ENCODE peak calls at places on chromosomes 3 and 15, in seven cellular contexts. G is left ventricle myocardium inferior, H is neural crest cell, F is body of pancreas, C is endothelial cell, S is astrocyte of the spinal cord, N is adrenal gland. A is an unnamed sample.

GRCh38 chr3:195895900-195896360 is 12.4 kb downstream of the TNK2 start:
- DNase-seq in G (peak), H (peak), F (peak), C (no peak), S (no peak), N (peak), A (peak)

GRCh38 chr3:34837848-34838741 is 801.2 kb upstream of the ARPP21 start:
- DNase-seq in G (no peak), H (no peak), F (no peak), C (no peak), S (peak), N (no peak), A (no peak)

GRCh38 chr3:25583343-25583742 is 81.4 kb downstream of the TOP2B start:
- DNase-seq in G (no peak), H (no peak), F (no peak), C (no peak), S (no peak), N (no peak), A (peak)

GRCh38 chr3:43770426-43771103 is 79.8 kb downstream of the ABHD5 start:
- DNase-seq in G (peak), H (no peak), F (peak), C (no peak), S (no peak), N (peak), A (peak)

GRCh38 chr3:117226932-117227331 is 517.4 kb downstream of the TUSC7 start:
- DNase-seq in G (no peak), H (no peak), F (no peak), C (no peak), S (no peak), N (no peak), A (no peak)

GRCh38 chr3:98561727-98562521 is 30.1 kb downstream of the GPR15 start:
- DNase-seq in G (no peak), H (no peak), F (no peak), C (no peak), S (peak), N (no peak), A (no peak)

GRCh38 chr3:127064391-127065137 is 81.6 kb downstream of the PLXNA1 start:
- DNase-seq in G (no peak), H (no peak), F (peak), C (no peak), S (peak), N (no peak), A (no peak)

GRCh38 chr3:71579934-71580318 is 3.6 kb downstream of the FOXP1 start:
- DNase-seq in G (no peak), H (no peak), F (peak), C (no peak), S (peak), N (no peak), A (peak)

GRCh38 chr3:160225181-160226025 is at the start of gene C3orf80:
- DNase-seq in G (peak), H (peak), F (peak), C (peak), S (no peak), N (peak), A (peak)

GRCh38 chr3:172675371-172676193 is 35.3 kb downstream of the NCEH1 start:
- DNase-seq in G (no peak), H (no peak), F (no peak), C (peak), S (peak), N (no peak), A (no peak)

GRCh38 chr15:48266029-48266428 is 59.9 kb downstream of the SLC12A1 start:
- DNase-seq in G (no peak), H (no peak), F (no peak), C (no peak), S (peak), N (no peak), A (no peak)

GRCh38 chr3:23915537-23916108 is 1.2 kb downstream of the NKIRAS1 start:
- DNase-seq in G (no peak), H (no peak), F (no peak), C (no peak), S (peak), N (no peak), A (no peak)

GRCh38 chr3:30203301-30203700 is 403.1 kb upstream of the TGFBR2 start:
- DNase-seq in G (no peak), H (no peak), F (no peak), C (no peak), S (peak), N (no peak), A (no peak)

GRCh38 chr3:149266733-149267132 is 45.1 kb upstream of the CP start:
- DNase-seq in G (no peak), H (no peak), F (no peak), C (no peak), S (no peak), N (no peak), A (no peak)

GRCh38 chr15:98799461-98799971 is 151.2 kb downstream of the IGF1R start:
- DNase-seq in G (no peak), H (no peak), F (peak), C (peak), S (peak), N (peak), A (no peak)

GRCh38 chr3:27591321-27591711 is 107.1 kb upstream of the SLC4A7 start:
- DNase-seq in G (no peak), H (no peak), F (no peak), C (no peak), S (no peak), N (no peak), A (no peak)

GRCh38 chr3:10373686-10374261 is 52.9 kb upstream of the SEC13 start:
- DNase-seq in G (no peak), H (no peak), F (no peak), C (no peak), S (peak), N (no peak), A (no peak)

GRCh38 chr15:96312641-96313335 is 17.7 kb upstream of the NR2F2 start:
- DNase-seq in G (no peak), H (no peak), F (no peak), C (no peak), S (no peak), N (no peak), A (no peak)

GRCh38 chr15:32124726-32125125 is 94.4 kb downstream of the CHRNA7 start:
- DNase-seq in G (no peak), H (no peak), F (no peak), C (no peak), S (no peak), N (no peak), A (no peak)

GRCh38 chr15:74316116-74316515 is 51.3 kb downstream of the CYP11A1 start:
- DNase-seq in G (peak), H (no peak), F (no peak), C (no peak), S (no peak), N (no peak), A (no peak)

GRCh38 chr15:51048308-51048707 is 46.4 kb downstream of the TNFAIP8L3 start:
- DNase-seq in G (no peak), H (no peak), F (no peak), C (no peak), S (no peak), N (no peak), A (no peak)

GRCh38 chr3:169245631-169246030 is 417.9 kb downstream of the MECOM start:
- DNase-seq in G (no peak), H (no peak), F (no peak), C (no peak), S (no peak), N (no peak), A (no peak)

GRCh38 chr3:34202975-34203374 is 404.5 kb downstream of the PDCD6IP start:
- DNase-seq in G (no peak), H (no peak), F (no peak), C (no peak), S (no peak), N (no peak), A (no peak)

GRCh38 chr15:26551473-26551872 is 221.4 kb downstream of the GABRB3 start:
- DNase-seq in G (no peak), H (no peak), F (no peak), C (no peak), S (no peak), N (no peak), A (no peak)

DNA sequence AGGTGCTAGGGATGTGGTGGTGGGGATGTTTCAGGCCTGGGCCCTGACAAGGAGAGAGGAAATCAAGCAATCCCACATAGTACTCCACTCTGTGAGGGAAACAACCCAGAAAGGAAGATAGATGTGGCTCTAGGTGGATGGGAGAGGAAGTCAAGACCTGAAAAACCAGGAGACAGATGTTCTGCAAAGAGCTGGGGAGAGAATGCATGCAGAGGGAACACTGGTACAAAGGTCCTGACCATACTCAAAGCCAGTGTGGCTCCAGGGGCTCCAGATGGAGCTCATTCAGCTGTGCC is 15.7 kb upstream of the VILL start:
- DNase-seq in G (no peak), H (no peak), F (no peak), C (no peak), S (no peak), N (no peak), A (no peak)
- TF ChIP-seq CTCF in G (no peak), H (no peak), F (no peak), C (peak), S (no peak), N (no peak), A (no peak)

GRCh38 chr3:65342084-65342683 is 654.4 kb upstream of the ADAMTS9 start:
- DNase-seq in G (peak), H (peak), F (peak), C (peak), S (peak), N (peak), A (no peak)
- TF ChIP-seq CTCF in G (peak), H (peak), F (peak), C (peak), S (peak), N (peak), A (no peak)

DNA sequence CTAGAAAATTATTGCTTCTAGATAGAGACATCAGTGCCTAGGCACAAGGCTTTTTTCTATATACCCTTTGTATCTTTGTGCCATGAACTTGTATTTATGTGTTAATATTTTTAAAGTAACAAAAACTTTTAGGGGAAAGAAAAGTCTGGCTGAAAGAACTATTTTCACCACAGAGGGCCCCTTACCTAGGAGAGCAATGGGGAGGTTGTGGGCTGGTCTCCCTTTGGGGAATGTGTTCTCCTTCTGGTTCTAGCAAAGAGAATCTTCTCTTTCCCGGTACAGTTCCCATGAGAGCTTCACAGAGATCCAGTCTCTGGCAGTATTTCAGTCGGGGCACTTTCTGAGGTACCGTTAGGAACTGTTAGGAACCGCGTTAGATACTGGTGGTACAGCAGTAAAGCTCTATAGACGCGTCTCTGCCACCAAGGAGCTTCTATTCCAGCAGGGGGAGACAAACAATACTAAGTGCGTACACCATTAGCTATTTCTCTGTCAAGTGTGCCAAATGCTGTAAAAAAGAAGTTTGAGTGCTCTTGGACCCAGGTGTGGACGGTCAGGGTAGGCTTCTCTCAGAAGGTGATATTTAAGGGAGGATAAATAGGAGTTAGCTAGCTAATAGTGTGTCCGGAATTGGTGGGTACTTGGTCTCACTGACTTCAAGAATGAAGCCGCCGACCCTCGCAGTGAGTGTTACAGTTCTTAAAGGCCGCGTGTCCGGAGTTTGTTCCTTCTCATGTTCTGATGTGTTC is 4.6 kb upstream of the EPB42 start:
- DNase-seq in G (no peak), H (no peak), F (peak), C (peak), S (peak), N (peak), A (no peak)
- TF ChIP-seq CTCF in G (peak), H (peak), F (peak), C (peak), S (peak), N (peak), A (peak)

DNA sequence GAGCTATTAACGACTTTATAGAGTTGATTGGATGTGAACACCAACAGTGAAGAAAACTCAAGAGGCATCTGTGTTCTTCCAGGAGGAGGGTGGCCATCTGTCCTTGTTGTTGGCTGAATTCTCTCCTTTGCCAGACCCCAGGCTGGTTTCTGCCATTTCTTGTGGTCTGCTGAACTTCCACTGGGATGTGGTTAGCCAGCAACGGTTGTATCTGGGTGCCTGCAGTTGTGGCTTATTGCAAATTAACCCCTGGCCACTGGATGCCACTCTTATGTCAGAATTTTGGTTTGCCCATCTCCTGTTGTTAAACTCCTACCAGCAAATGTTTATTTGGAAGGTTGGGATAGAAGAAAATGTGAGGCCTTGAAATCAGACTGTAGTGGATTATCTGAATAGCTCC is 163.6 kb upstream of the TBC1D5 start:
- DNase-seq in G (no peak), H (no peak), F (no peak), C (no peak), S (peak), N (no peak), A (no peak)
- TF ChIP-seq CTCF in G (no peak), H (no peak), F (no peak), C (no peak), S (no peak), N (no peak), A (no peak)

DNA sequence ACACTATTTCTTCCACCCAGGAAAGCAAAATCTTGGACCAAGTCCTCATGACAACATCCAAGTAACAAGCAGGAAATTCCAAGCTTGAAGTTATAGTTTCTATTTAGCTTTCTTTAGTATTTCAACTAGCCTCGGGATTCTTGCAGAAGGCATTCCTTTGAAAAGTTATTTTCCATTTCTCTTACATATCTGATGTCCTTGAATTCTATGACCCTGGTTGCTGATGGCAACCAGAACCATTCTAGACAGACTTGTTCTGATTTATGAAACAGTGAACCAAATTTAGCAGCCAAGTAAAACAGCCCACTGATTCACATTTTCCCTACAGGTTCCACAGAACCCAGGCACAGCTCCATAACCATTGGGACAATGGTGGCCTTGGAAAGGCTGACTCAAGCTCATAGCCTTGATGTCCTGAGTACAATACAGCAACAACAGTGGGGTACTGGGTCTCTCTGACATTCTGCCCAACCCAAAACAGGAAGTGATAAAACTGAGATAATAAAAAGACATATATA is 26.4 kb downstream of the P3H2 start:
- DNase-seq in G (no peak), H (no peak), F (no peak), C (no peak), S (peak), N (peak), A (no peak)
- TF ChIP-seq CTCF in G (no peak), H (no peak), F (no peak), C (no peak), S (no peak), N (no peak), A (no peak)

DNA sequence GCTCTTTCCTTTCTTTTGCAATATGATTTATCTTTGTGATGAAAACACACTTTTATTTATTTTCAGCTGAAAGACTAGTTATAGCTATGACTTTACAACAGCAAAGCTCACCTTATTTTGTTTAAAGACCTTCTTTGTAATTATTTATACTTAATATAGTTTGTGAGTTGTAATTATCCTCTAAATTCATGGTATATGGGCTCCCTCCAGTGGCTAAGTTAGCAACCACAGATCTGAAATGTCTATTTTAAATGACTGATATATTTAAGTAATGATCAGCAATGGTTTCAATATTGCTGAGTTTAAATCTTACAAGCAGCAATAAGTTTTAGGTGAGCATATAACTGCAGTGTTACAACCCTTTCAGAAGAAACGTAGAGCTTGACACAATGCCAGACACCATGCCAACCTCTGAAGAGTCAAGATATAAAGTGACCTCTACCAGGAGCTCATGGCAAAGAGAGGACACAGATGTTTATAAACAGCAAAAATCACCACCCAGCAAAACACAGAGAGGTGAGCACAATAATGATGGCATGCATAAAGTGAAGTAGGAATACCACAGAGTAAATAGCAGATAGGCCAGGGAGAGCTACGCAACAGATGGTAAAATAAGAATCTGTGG is 143.6 kb upstream of the ZNF385D start:
- DNase-seq in G (no peak), H (peak), F (no peak), C (no peak), S (peak), N (no peak), A (no peak)
- TF ChIP-seq CTCF in G (peak), H (peak), F (peak), C (peak), S (peak), N (peak), A (peak)

DNA sequence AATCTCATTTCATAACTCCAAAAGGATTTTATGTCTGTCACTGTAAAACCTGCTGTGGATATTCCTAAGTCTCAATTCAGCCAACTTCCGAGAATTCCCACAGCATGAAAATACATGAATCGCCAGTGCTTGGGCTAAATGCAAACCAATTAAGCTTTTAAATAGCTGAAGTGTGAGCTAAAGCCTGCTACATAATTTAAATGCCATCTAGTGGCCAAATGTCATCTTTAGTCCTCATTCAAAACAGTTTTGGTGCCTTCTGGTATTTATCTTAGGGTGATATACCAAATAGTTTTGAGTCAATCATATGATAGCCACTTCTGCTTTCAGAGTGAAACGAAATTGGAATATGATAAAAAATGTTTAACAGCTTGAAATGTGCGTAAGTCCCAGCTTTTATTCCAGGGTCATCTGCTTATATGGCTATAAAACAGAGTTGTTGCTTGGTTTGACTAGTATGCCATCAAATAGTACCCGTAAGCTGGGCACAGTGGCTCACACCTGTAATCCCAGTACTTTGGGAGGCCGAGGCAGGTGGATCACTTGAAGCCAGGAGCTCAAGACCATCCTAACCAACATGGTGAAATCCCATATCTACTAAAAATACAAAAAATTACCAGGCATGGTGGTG is 41.8 kb upstream of the CCNL1 start:
- DNase-seq in G (no peak), H (no peak), F (no peak), C (no peak), S (peak), N (no peak), A (no peak)
- TF ChIP-seq CTCF in G (peak), H (peak), F (peak), C (peak), S (peak), N (peak), A (no peak)